ENCODE peak calls at places on chromosomes 6 and 20, in five cellular contexts. U is GM13976, W is lower leg skin, V is breast epithelium, Q is stomach. T is an unnamed sample.

GRCh38 chr20:20710847-20711315 is 1.6 kb downstream of the RALGAPA2 start:
- DNase-seq in U (no peak), W (no peak), V (no peak), Q (peak; percentile 77), T (no peak)

GRCh38 chr20:24674921-24675605 is 205.6 kb downstream of the SYNDIG1 start:
- DNase-seq in U (no peak), W (no peak), V (peak; percentile 43), Q (no peak), T (no peak)

GRCh38 chr20:64090165-64090564 is 6.0 kb upstream of the LKAAEAR1 start:
- DNase-seq in U (no peak), W (no peak), V (no peak), Q (no peak), T (no peak)

GRCh38 chr6:53273356-53273755 is 75.4 kb downstream of the ELOVL5 start:
- DNase-seq in U (no peak), W (no peak), V (no peak), Q (no peak), T (no peak)

GRCh38 chr6:39847216-39847615 is 55.0 kb downstream of the DAAM2 start:
- DNase-seq in U (no peak), W (no peak), V (no peak), Q (peak; percentile 66), T (no peak)

GRCh38 chr20:46648903-46649649 is 2.2 kb downstream of the SLC13A3 start:
- DNase-seq in U (no peak), W (peak; percentile 2), V (no peak), Q (no peak), T (peak; percentile 40)

GRCh38 chr6:85824329-85824728 is 181.6 kb upstream of the SYNCRIP start:
- DNase-seq in U (no peak), W (no peak), V (no peak), Q (no peak), T (no peak)

GRCh38 chr6:156773935-156774871 is 3.0 kb upstream of the ARID1B start:
- DNase-seq in U (no peak), W (no peak), V (no peak), Q (no peak), T (no peak)

GRCh38 chr6:164063346-164063745 is 648.8 kb downstream of the QKI start:
- DNase-seq in U (no peak), W (no peak), V (no peak), Q (no peak), T (no peak)

GRCh38 chr6:145544031-145544430 is 191.3 kb downstream of the EPM2A start:
- DNase-seq in U (no peak), W (no peak), V (no peak), Q (no peak), T (no peak)

GRCh38 chr20:30811896-30812671 is 445.4 kb upstream of the DEFB115 start:
- DNase-seq in U (peak; percentile 50), W (no peak), V (no peak), Q (no peak), T (no peak)

GRCh38 chr6:169167581-169168301 is 85.9 kb downstream of the THBS2 start:
- DNase-seq in U (no peak), W (no peak), V (no peak), Q (peak; percentile 13), T (peak; percentile 78)

GRCh38 chr6:3331498-3331897 is 72.8 kb downstream of the PSMG4 start:
- DNase-seq in U (no peak), W (no peak), V (no peak), Q (no peak), T (no peak)

GRCh38 chr6:3329491-3330051 is 70.8 kb downstream of the PSMG4 start:
- DNase-seq in U (no peak), W (no peak), V (no peak), Q (no peak), T (no peak)

GRCh38 chr6:3331948-3332347 is 73.2 kb downstream of the PSMG4 start:
- DNase-seq in U (no peak), W (no peak), V (no peak), Q (no peak), T (no peak)

GRCh38 chr6:3328796-3329195 is 70.0 kb downstream of the PSMG4 start:
- DNase-seq in U (no peak), W (no peak), V (no peak), Q (no peak), T (no peak)

DNA sequence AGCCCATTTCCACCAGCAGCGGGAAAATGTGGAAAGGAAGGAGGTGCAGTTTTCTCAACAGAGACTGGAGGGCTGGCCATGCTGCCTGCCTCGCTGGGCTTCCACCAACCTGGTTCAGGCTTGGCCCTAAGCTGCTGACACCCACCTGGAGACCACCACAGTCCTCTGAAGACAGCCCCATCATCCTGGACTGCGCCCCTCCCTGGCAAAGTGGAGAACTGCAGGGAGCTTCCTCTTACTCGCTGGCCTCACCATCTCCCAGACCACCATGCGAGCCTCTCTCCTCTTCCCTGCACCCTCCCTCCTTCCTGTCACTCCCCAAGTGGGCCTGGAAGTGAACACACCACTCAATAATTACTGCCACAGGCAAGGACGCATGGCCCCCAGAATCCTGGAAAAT is 71.5 kb downstream of the PSMG4 start:
- DNase-seq in U (no peak), W (no peak), V (no peak), Q (no peak), T (no peak)
- TF ChIP-seq CTCF in U (no peak), W (no peak), V (no peak), Q (no peak), T (no peak)

GRCh38 chr6:46370622-46371021 is 120.6 kb downstream of the RCAN2 start:
- DNase-seq in U (no peak), W (no peak), V (no peak), Q (no peak), T (no peak)
- TF ChIP-seq CTCF in U (no peak), W (no peak), V (no peak), Q (no peak), T (no peak)

GRCh38 chr20:13216533-13216932 is 4.5 kb upstream of the ISM1 start:
- DNase-seq in U (no peak), W (no peak), V (no peak), Q (no peak), T (no peak)
- TF ChIP-seq CTCF in U (no peak), W (no peak), V (no peak), Q (no peak), T (no peak)

DNA sequence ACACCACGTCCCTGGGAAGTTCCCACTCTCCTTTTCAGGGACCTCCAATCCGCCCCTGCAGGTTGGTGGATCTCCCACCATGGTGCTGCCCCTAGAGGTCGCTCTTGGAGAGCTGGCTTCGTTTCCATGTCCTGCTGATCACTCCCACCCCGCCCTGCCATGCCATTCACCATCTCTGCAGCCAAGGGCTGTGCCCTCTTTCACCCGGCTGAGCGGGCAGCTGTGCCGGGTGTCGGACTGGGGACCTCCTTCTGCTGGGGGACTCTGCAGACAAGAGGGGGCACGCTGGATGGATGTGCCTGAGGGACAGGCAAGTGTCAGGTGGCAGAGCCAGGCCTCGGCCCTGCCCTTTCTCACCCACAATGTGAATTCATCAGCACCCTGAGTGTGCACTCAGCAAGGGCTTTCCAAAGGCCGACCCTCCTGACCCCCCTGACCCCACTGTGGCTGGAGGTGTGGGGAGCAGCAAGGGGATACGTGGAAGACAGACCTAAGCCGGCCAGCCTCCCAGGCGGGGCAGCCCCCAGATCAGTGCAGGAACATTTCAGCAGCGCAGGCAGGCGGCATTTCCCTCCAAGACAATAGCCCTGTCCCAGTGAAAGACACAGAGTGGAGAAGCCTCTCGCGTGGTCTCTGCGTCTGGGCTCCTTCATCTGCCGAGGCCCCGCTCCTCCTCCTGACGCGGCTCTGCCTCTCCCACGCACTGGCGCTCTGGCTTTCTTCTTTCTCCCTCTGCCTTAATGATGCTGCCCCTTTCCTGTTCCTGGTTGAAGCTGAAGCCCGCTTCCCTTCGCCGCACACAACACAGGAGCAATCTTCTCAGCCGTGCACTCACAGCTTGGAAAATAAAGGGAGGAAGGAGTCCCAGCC is 347.2 kb downstream of the CDH4 start:
- DNase-seq in U (no peak), W (no peak), V (no peak), Q (no peak), T (no peak)
- TF ChIP-seq CTCF in U (no peak), W (no peak), V (no peak), Q (no peak), T (no peak)